ENCODE peak calls at places on chromosomes 16 and 17, in five cellular contexts. Z is heart left ventricle, Y is NT2/D1, R is iPS DF 6.9, G is tibial nerve. I is an unnamed sample. For H3K4me1, the result is how much of the 10 kb centered on the place peaks cover.

GRCh38 chr17:46850688-46851028 is 725 bp upstream of the WNT9B start:
- DNase-seq in Z (no peak), R (no peak), G (no peak), Y (no peak), I (no peak)

GRCh38 chr17:65173284-65173793 is 36.2 kb downstream of the RGS9 start:
- DNase-seq in R (no peak), G (no peak), Y (no peak), Z (no peak), I (peak)

GRCh38 chr17:7043195-7043543 is 723 bp downstream of the SLC16A11 start:
- DNase-seq in G (no peak), Z (no peak), Y (no peak), R (no peak), I (no peak)

GRCh38 chr17:81714412-81715106 is 2.5 kb downstream of the SLC25A10 start:
- DNase-seq in Z (no peak), R (no peak), G (no peak), Y (no peak), I (no peak)

GRCh38 chr16:48206594-48207242 is 37.4 kb upstream of the LONP2 start:
- DNase-seq in Z (no peak), R (no peak), Y (peak), G (no peak), I (no peak)

GRCh38 chr16:11538880-11539279 is 47.8 kb downstream of the LITAF start:
- DNase-seq in R (no peak), G (no peak), Y (no peak), Z (no peak), I (no peak)

GRCh38 chr17:51035436-51035835 is 85.2 kb downstream of the SPAG9 start:
- DNase-seq in Y (peak), R (no peak), G (no peak), Z (no peak), I (no peak)

GRCh38 chr17:73657473-73658116 is 13.3 kb upstream of the SDK2 start:
- DNase-seq in Y (peak), Z (peak), G (no peak), R (no peak), I (peak)

GRCh38 chr17:30290077-30290476 is 1.7 kb downstream of the BLMH start:
- DNase-seq in Y (no peak), G (no peak), Z (no peak), R (no peak), I (no peak)

GRCh38 chr17:67281053-67281452 is 36.1 kb upstream of the HELZ start:
- DNase-seq in R (no peak), G (no peak), Y (peak), Z (no peak), I (no peak)

GRCh38 chr17:67211742-67212141 is 33.3 kb downstream of the HELZ start:
- DNase-seq in R (no peak), Z (no peak), Y (no peak), G (no peak), I (no peak)

GRCh38 chr16:29663020-29663828 is at the start of gene SPN:
- DNase-seq in Z (no peak), R (no peak), Y (no peak), G (no peak), I (no peak)

GRCh38 chr17:7047566-7047965 is 3.7 kb upstream of the SLC16A11 start:
- DNase-seq in R (no peak), Y (no peak), G (no peak), Z (no peak), I (no peak)

GRCh38 chr17:78784397-78784751 is 2.3 kb upstream of the CYTH1 start:
- DNase-seq in G (no peak), R (no peak), Z (no peak), Y (no peak), I (no peak)

GRCh38 chr17:55996826-55997225 is 156.4 kb upstream of the ANKFN1 start:
- DNase-seq in G (no peak), Z (no peak), Y (no peak), R (no peak), I (no peak)

GRCh38 chr16:11587643-11588247 is 1.0 kb upstream of the LITAF start:
- DNase-seq in G (no peak), Y (no peak), Z (no peak), R (no peak), I (no peak)

GRCh38 chr16:5158494-5158893 is 60.9 kb upstream of the EEF2KMT start:
- DNase-seq in R (no peak), Y (no peak), Z (no peak), G (no peak), I (no peak)

GRCh38 chr16:4380131-4381063 is 8.7 kb downstream of the VASN start:
- DNase-seq in G (no peak), Z (no peak), Y (no peak), R (no peak), I (no peak)

GRCh38 chr16:58378401-58378800 is 13.9 kb upstream of the GINS3 start:
- DNase-seq in R (no peak), G (no peak), Y (no peak), Z (no peak), I (no peak)

GRCh38 chr16:49500211-49500610 is 126.6 kb downstream of the C16orf78 start:
- DNase-seq in G (no peak), R (no peak), Z (no peak), Y (no peak), I (no peak)

GRCh38 chr17:30961213-30962188 is 9.3 kb upstream of the RNF135 start:
- DNase-seq in Y (no peak), Z (no peak), R (no peak), G (no peak), I (no peak)

GRCh38 chr16:11325404-11326083 is 19.7 kb upstream of the RMI2 start:
- DNase-seq in Z (no peak), Y (no peak), G (no peak), R (no peak), I (no peak)

GRCh38 chr16:82630219-82630618 is 3.5 kb downstream of the CDH13 start:
- DNase-seq in G (no peak), Y (no peak), R (no peak), Z (no peak), I (no peak)

GRCh38 chr17:56870163-56870651 is 36.3 kb downstream of the DGKE start:
- DNase-seq in R (no peak), G (no peak), Y (no peak), Z (no peak), I (no peak)

GRCh38 chr17:5892897-5893656 is 177.1 kb upstream of the WSCD1 start:
- DNase-seq in R (no peak), Y (no peak), G (no peak), Z (no peak), I (no peak)

GRCh38 chr17:13306310-13306962 is 288.6 kb upstream of the ELAC2 start:
- DNase-seq in Y (peak), G (no peak), Z (no peak), R (peak), I (peak)

GRCh38 chr16:49158029-49158642 is 123.5 kb downstream of the CBLN1 start:
- DNase-seq in R (peak), Z (peak), G (no peak), Y (peak), I (no peak)

GRCh38 chr17:5854871-5855554 is 215.2 kb upstream of the WSCD1 start:
- DNase-seq in R (no peak), Z (no peak), G (no peak), Y (no peak), I (no peak)

GRCh38 chr16:89615176-89615575 is 1.7 kb downstream of the DPEP1 start:
- DNase-seq in Z (no peak), G (no peak), R (no peak), Y (no peak), I (no peak)

GRCh38 chr17:80832266-80832676 is 159.4 kb upstream of the CHMP6 start:
- DNase-seq in R (peak), Z (no peak), Y (peak), G (no peak), I (peak)

GRCh38 chr17:15255713-15256454 is 9.2 kb downstream of the PMP22 start:
- DNase-seq in R (no peak), G (no peak), Y (no peak), Z (no peak), I (no peak)

GRCh38 chr16:80063028-80063767 is 462.7 kb upstream of the MAF start:
- DNase-seq in R (no peak), Z (no peak), G (no peak), Y (peak), I (no peak)

GRCh38 chr17:68909066-68909465 is 46.1 kb downstream of the ABCA8 start:
- DNase-seq in R (no peak), Y (no peak), G (no peak), Z (peak), I (peak)

GRCh38 chr17:836154-836553 is 54.0 kb downstream of the MRM3 start:
- DNase-seq in Y (no peak), G (no peak), R (no peak), Z (no peak), I (no peak)

GRCh38 chr17:65552214-65552613 is 9.2 kb downstream of the AXIN2 start:
- DNase-seq in G (no peak), Y (no peak), R (no peak), Z (no peak), I (no peak)

GRCh38 chr17:38728290-38728831 is 1.8 kb upstream of the CISD3 start:
- DNase-seq in Y (no peak), R (no peak), Z (no peak), G (no peak), I (no peak)

DNA sequence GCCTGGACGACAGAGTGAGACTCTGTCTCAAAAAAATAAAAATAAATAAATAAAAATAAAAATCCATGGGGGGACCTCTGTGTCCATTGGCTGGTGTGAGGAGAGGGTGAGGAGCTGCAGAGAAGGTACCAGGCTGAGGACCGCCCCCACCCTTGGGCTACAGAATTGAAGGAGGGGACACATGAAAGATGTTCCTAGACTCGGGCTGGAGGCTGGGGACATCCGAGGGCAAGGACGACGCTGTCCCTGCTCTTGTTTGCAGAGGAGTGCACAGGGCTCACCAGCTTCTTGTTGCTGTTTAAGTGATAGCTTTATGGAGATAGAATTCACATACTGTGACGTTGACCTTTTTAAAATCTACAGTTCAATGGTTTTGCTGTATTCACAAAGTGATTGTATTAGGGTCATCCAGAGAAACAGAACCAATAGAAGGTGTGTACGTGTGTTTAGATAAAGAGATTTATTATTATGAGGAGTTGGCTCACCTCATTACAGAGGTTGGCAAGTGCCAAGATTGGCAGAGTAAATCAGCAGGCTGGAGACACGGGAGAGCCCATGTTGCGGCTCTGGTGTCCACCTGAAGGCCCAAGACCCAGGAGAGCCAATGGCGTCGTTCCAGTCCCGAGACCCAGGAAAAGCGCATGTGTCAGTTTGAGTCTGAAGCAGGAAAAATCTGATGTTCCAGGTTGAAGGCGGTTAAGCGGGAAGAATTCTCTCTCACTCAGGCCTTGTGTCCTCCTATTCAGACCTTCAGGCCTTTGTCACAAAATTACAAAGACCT is 320.7 kb downstream of the SEC14L1 start:
- DNase-seq in G (no peak), R (no peak), Z (no peak), Y (no peak), I (no peak)
- H3K4me1 ChIP-seq in G (half or more), R (under half), Z (under half), Y (under half), I (under half)

GRCh38 chr17:58521680-58522079 is 7.2 kb upstream of the MTMR4 start:
- DNase-seq in Y (no peak), G (no peak), Z (no peak), R (no peak), I (no peak)
- H3K4me1 ChIP-seq in Y (under half), G (under half), Z (under half), R (under half), I (under half)

DNA sequence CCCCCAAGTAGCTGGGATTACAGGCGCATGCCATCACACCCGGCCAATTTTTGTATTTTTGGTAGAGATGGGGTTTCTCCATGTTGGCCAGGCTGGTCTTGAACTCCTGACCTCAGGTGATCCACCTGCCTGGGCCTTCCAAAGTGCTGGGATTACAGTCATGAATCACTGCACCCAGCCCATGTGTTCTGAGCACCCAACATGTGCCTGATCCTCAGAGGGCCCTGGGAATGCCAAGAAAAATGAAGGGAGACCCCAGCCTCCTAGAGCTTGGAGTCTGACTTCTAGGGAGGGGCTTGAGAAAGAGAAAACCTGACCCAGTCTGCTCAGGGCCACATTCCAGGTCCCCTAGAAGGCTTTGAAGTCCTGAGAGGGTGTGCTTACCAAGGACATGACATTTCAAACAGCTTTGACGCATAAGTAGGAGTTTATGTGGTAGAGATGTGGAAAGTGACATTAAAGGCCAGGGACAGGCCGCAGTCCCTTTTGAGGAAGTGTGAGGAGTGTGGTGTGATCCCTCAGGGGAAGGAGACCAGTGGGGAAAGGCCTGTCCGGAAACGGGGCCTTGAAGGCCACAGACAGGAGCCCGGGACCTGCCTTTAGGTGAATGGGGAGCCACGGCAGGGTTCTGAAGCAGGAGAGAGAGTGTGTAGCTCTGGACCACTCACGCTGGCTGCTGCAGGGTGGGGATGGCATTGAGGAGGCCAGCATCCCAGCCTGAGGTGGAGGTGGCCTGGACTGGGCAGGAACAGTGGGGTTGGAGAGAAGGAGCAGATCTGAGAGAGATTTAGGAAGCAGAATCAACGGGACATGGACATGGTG is 1.0 kb upstream of the CCL22 start:
- DNase-seq in Z (no peak), Y (no peak), R (no peak), G (no peak), I (no peak)
- H3K4me1 ChIP-seq in Z (under half), Y (under half), R (under half), G (under half), I (under half)

GRCh38 chr17:74746376-74746775 is 2.1 kb upstream of the NHERF1 start:
- DNase-seq in Y (no peak), Z (no peak), G (no peak), R (no peak), I (no peak)
- H3K4me1 ChIP-seq in Y (under half), Z (under half), G (under half), R (under half), I (under half)

DNA sequence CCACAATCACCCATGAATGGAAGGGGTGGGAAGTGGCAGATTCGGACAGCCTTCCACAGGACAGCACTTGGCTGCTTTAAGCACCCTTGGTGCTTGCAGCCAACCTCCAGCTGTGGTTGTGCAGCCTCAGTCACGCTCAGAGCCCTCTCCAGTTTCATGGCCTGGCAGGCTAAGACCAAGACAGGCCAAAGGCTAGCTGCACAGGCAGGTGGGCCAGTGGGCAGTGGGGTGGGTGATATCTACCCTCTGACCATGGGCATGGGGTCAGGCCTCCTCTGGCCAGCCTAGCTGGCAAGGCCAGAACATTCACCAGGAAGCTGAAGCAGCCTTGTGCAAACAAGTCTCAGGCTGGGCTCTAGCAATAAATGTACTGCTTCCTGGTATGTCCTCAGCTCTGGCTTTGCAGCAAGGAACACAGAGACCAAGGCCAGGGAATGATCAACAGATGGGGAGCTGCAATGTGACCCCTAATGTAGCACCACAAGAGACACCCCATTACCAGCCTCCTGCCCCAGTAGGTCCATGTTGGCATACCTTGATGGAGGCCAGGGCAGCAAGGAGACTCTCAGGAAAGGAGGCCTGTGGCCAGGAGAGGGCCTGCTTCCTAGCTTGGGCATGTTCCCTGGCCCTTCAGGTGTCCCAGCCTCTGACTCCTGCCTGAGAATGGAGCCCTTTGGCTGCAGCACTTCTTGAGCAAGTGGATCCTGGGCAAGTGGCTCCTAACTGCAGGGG is 20.9 kb downstream of the HSD11B2 start:
- DNase-seq in Y (no peak), Z (no peak), R (no peak), G (no peak), I (peak)
- H3K4me1 ChIP-seq in Y (under half), Z (half or more), R (under half), G (under half), I (half or more)

DNA sequence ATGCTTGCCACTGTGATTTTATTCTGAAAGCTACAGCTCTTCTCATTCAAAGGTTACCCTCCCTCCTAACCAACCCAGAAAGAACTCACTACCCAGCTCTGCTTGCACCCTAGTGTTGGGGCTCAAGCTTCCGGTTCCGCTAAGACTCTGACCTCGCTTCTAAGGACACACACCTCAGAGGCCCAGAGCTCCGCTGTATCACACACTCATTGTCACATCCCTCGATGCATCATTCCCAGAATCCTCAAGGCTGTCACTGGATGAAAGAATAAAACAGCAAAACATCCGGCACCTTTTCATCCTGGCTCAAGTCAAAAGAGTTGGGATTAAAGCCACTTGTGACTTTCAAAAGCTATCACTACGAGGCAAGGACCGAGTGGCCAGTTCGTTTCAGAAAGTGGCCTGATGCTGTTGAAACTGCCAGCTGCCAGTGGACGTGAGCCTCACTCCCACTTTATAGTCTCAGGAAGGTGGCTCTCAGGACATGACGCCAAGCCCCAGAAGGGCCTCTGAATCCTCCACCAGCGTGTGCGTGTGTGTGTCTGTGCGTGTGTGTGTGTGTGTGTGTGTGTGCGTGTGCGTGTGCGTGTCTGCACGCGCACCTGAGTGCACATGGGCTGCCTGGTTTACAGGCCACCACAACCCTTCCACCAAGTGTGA is 29.0 kb downstream of the ZFHX3 start:
- DNase-seq in G (no peak), Y (no peak), Z (no peak), R (no peak), I (peak)
- H3K4me1 ChIP-seq in G (under half), Y (under half), Z (under half), R (under half), I (half or more)

GRCh38 chr17:2621241-2621640 is 27.8 kb downstream of the PAFAH1B1 start:
- DNase-seq in R (no peak), Z (no peak), Y (no peak), G (no peak), I (no peak)
- H3K4me1 ChIP-seq in R (under half), Z (half or more), Y (under half), G (under half), I (under half)